ENCODE peak calls at places on chromosomes 6 and 20, in eight cellular contexts. L is cardiac muscle cell, U is lower leg skin, Y is fibroblast of pulmonary artery, Z is stomach, O is dorsolateral prefrontal cortex, I is IMR-90, A is GM20000. V is an unnamed sample.

GRCh38 chr6:46138281-46138680 is 8.5 kb downstream of the ENPP4 start:
- DNase-seq in L (no peak), U (no peak), Y (no peak), Z (no peak), O (no peak), I (no peak), A (peak; percentile 19), V (no peak)

GRCh38 chr6:141443668-141444067 is 689.1 kb upstream of the GJE1 start:
- DNase-seq in L (no peak), U (no peak), Y (peak; percentile 17), Z (no peak), O (no peak), I (peak; percentile 17), A (no peak), V (no peak)

GRCh38 chr6:93468291-93468690 is 48.9 kb upstream of the EPHA7 start:
- DNase-seq in L (peak; percentile 50), U (no peak), Y (peak; percentile 43), Z (no peak), O (no peak), I (no peak), A (no peak), V (no peak)

GRCh38 chr6:133707456-133707855 is 181.5 kb upstream of the TCF21 start:
- DNase-seq in L (peak; percentile 93), U (no peak), Y (peak; percentile 95), Z (no peak), O (peak; percentile 48), I (peak; percentile 97), A (no peak), V (no peak)

GRCh38 chr6:139030539-139030938 is 2.0 kb downstream of the ABRACL start:
- DNase-seq in L (no peak), U (no peak), Y (no peak), Z (no peak), O (no peak), I (no peak), A (peak; percentile 65), V (no peak)

GRCh38 chr20:48186447-48186846 is 401.2 kb upstream of the SULF2 start:
- DNase-seq in L (peak; percentile 51), U (no peak), Y (peak; percentile 53), Z (no peak), O (no peak), I (peak; percentile 26), A (no peak), V (no peak)

GRCh38 chr6:121436966-121437756 is 1.7 kb downstream of the GJA1 start:
- DNase-seq in L (peak; percentile 68), U (peak; percentile 90), Y (peak; percentile 63), Z (no peak), O (no peak), I (peak; percentile 40), A (no peak), V (peak; percentile 30)

GRCh38 chr20:59403261-59403961 is 103.0 kb downstream of the EDN3 start:
- DNase-seq in L (peak; percentile 11), U (peak; percentile 91), Y (peak; percentile 2), Z (peak; percentile 53), O (peak; percentile 24), I (no peak), A (peak; percentile 78), V (peak; percentile 79)

GRCh38 chr6:149037026-149037734 is 280.3 kb upstream of the TAB2 start:
- DNase-seq in L (peak; percentile 41), U (no peak), Y (no peak), Z (no peak), O (no peak), I (peak; percentile 89), A (no peak), V (no peak)

GRCh38 chr20:50318709-50319108 is 128.1 kb downstream of the CEBPB start:
- DNase-seq in L (no peak), U (peak; percentile 76), Y (no peak), Z (no peak), O (no peak), I (no peak), A (no peak), V (no peak)

GRCh38 chr6:18823782-18824386 is 436.7 kb downstream of the RNF144B start:
- DNase-seq in L (peak; percentile 11), U (no peak), Y (peak; percentile 26), Z (no peak), O (no peak), I (peak; percentile 1), A (no peak), V (peak; percentile 11)

GRCh38 chr6:136136274-136136673 is 113.8 kb downstream of the MTFR2 start:
- DNase-seq in L (no peak), U (no peak), Y (no peak), Z (no peak), O (no peak), I (no peak), A (no peak), V (no peak)

GRCh38 chr6:110089323-110089722 is 90.1 kb downstream of the WASF1 start:
- DNase-seq in L (no peak), U (no peak), Y (no peak), Z (no peak), O (no peak), I (no peak), A (no peak), V (no peak)

GRCh38 chr6:116465246-116465645 is 4.1 kb downstream of the CALHM6 start:
- DNase-seq in L (no peak), U (no peak), Y (no peak), Z (no peak), O (no peak), I (no peak), A (no peak), V (no peak)

GRCh38 chr6:68710496-68710895 is 75.4 kb downstream of the ADGRB3 start:
- DNase-seq in L (no peak), U (no peak), Y (no peak), Z (no peak), O (no peak), I (no peak), A (no peak), V (no peak)

GRCh38 chr20:9935285-9935684 is 96.4 kb upstream of the PAK5 start:
- DNase-seq in L (no peak), U (no peak), Y (no peak), Z (no peak), O (no peak), I (no peak), A (no peak), V (no peak)

GRCh38 chr6:138477913-138478539 is 21.3 kb downstream of the NHSL1 start:
- DNase-seq in L (no peak), U (no peak), Y (no peak), Z (no peak), O (no peak), I (no peak), A (no peak), V (no peak)

GRCh38 chr20:47576516-47577033 is 74.9 kb downstream of the NCOA3 start:
- DNase-seq in L (peak; percentile 90), U (no peak), Y (peak; percentile 85), Z (peak; percentile 55), O (peak; percentile 21), I (peak; percentile 90), A (peak; percentile 69), V (peak; percentile 55)

GRCh38 chr6:50655848-50656453 is 57.4 kb upstream of the TFAP2D start:
- DNase-seq in L (no peak), U (no peak), Y (peak; percentile 7), Z (no peak), O (peak; percentile 11), I (peak; percentile 1), A (peak; percentile 13), V (no peak)

GRCh38 chr6:28537509-28538140 is 11.9 kb downstream of the GPX5 start:
- DNase-seq in L (no peak), U (no peak), Y (no peak), Z (no peak), O (no peak), I (peak; percentile 4), A (no peak), V (no peak)

GRCh38 chr6:5989141-5989723 is 17.5 kb downstream of the NRN1 start:
- DNase-seq in L (no peak), U (peak; percentile 81), Y (no peak), Z (no peak), O (no peak), I (no peak), A (no peak), V (no peak)

DNA sequence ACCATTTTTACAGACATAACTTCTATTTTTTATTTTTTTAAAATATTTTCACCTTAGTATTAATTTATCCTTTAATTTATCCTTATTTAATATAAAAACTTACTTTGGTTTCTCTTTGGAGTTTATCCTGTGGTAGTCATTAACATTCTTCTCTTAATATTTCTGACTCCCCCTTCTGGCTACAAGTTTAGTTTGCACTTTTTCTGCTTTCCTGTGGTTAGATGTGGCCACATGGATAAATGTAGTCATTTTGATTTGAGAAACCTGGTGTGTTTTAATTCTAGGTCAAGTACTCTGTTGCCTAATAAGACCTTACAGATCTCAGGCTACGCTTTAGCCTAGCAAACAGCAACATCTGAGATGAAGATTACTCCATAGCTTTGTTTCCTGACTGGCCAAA is 1187.5 kb downstream of the HACE1 start:
- DNase-seq in L (no peak), U (no peak), Y (peak; percentile 6), Z (no peak), O (no peak), I (no peak), A (no peak), V (no peak)
- TF ChIP-seq CTCF in L (no peak), U (no peak), Y (no peak), Z (no peak), O (no peak), I (no peak), A (no peak), V (no peak)

GRCh38 chr6:34487536-34487935 is 21.7 kb downstream of the PACSIN1 start:
- DNase-seq in L (no peak), U (no peak), Y (no peak), Z (no peak), O (no peak), I (no peak), A (no peak), V (no peak)
- TF ChIP-seq CTCF in L (no peak), U (no peak), Y (no peak), Z (no peak), O (no peak), I (no peak), A (no peak), V (no peak)

GRCh38 chr6:25889877-25890853 is 16.1 kb upstream of the SLC17A3 start:
- DNase-seq in L (peak; percentile 78), U (no peak), Y (peak; percentile 73), Z (no peak), O (peak; percentile 13), I (peak; percentile 17), A (no peak), V (no peak)
- TF ChIP-seq CTCF in L (peak; percentile 57), U (no peak), Y (peak; percentile 58), Z (no peak), O (peak; percentile 64), I (peak; percentile 38), A (peak; percentile 10), V (no peak)

GRCh38 chr6:43174263-43175112 is 3.4 kb downstream of the SRF start:
- DNase-seq in L (peak; percentile 99), U (peak; percentile 99), Y (peak; percentile 99), Z (peak; percentile 97), O (peak; percentile 99), I (peak; percentile 99), A (peak; percentile 98), V (peak; percentile 98)
- TF ChIP-seq CTCF in L (peak; percentile 6), U (no peak), Y (no peak), Z (no peak), O (peak; percentile 55), I (no peak), A (no peak), V (peak; percentile 14)